ENCODE peak calls at places on chromosomes 7 and 10, in ten cellular contexts. M is thyroid gland, A is MM.1S, X is left lung, L is esophagus squamous epithelium, V is esophagus muscularis mucosa, Z is fibroblast of lung, B is Karpas-422, S is prostate gland, C is suprapubic skin. J is an unnamed sample.

GRCh38 chr10:117107280-117107679 is 30.8 kb downstream of the VAX1 start:
- DNase-seq in Z (no peak), M (no peak), L (no peak), A (no peak), C (no peak), X (no peak), S (no peak), B (no peak), V (no peak), J (no peak)

GRCh38 chr10:71131508-71132088 is 80.8 kb upstream of the UNC5B start:
- DNase-seq in L (no peak), S (no peak), B (no peak), X (no peak), A (no peak), M (no peak), C (peak; percentile 24), V (peak; percentile 80), Z (no peak), J (no peak)

GRCh38 chr7:1939434-1940401 is 269.6 kb downstream of the ELFN1 start:
- DNase-seq in V (no peak), A (no peak), C (no peak), L (no peak), Z (no peak), X (peak; percentile 82), B (peak; percentile 42), S (no peak), M (no peak), J (no peak)

GRCh38 chr7:29779017-29779416 is 27.3 kb upstream of the WIPF3 start:
- DNase-seq in V (no peak), X (no peak), L (no peak), A (no peak), Z (no peak), B (no peak), C (no peak), S (no peak), M (no peak), J (no peak)

GRCh38 chr7:51601461-51601860 is 284.9 kb upstream of the COBL start:
- DNase-seq in S (no peak), C (no peak), M (no peak), X (no peak), Z (no peak), B (no peak), V (no peak), L (no peak), A (no peak), J (no peak)

GRCh38 chr10:114513397-114513796 is 109.1 kb upstream of the AFAP1L2 start:
- DNase-seq in Z (no peak), X (no peak), B (no peak), L (no peak), S (no peak), M (no peak), A (no peak), C (no peak), V (no peak), J (no peak)

GRCh38 chr10:86389441-86390193 is 23.0 kb upstream of the GRID1 start:
- DNase-seq in Z (no peak), M (peak; percentile 51), L (no peak), B (no peak), X (peak; percentile 84), S (no peak), C (no peak), A (peak; percentile 13), V (peak; percentile 83), J (peak; percentile 57)

GRCh38 chr10:131896403-131896802 is 4.4 kb upstream of the PPP2R2D start:
- DNase-seq in A (no peak), C (no peak), B (no peak), V (no peak), S (no peak), M (no peak), Z (no peak), L (no peak), X (no peak), J (no peak)

GRCh38 chr7:45100761-45101480 is 10.6 kb downstream of the TBRG4 start:
- DNase-seq in V (no peak), S (no peak), M (no peak), Z (no peak), C (no peak), L (no peak), A (no peak), X (no peak), B (no peak), J (no peak)

GRCh38 chr7:29116361-29116760 is 30.0 kb downstream of the CPVL start:
- DNase-seq in S (no peak), M (no peak), Z (no peak), B (no peak), X (no peak), L (no peak), V (no peak), C (no peak), A (no peak), J (no peak)

GRCh38 chr7:34064511-34065158 is 159.3 kb downstream of the BMPER start:
- DNase-seq in S (peak; percentile 41), M (no peak), L (no peak), X (peak; percentile 55), C (no peak), V (no peak), A (no peak), B (no peak), Z (peak; percentile 54), J (peak; percentile 47)

GRCh38 chr10:126425051-126425450 is 36.8 kb upstream of the ADAM12 start:
- DNase-seq in B (no peak), L (no peak), M (no peak), C (no peak), V (no peak), S (no peak), Z (no peak), X (no peak), A (no peak), J (no peak)

GRCh38 chr10:67401711-67402110 is 294.3 kb downstream of the CTNNA3 start:
- DNase-seq in A (no peak), M (no peak), C (no peak), L (no peak), V (no peak), B (no peak), Z (no peak), X (no peak), S (no peak), J (no peak)

GRCh38 chr7:98086231-98086855 is 20.3 kb upstream of the LMTK2 start:
- DNase-seq in L (no peak), C (peak; percentile 81), B (no peak), X (no peak), S (peak; percentile 92), M (no peak), A (no peak), Z (no peak), V (no peak), J (no peak)

GRCh38 chr10:63711866-63712716 is 190.9 kb downstream of the REEP3 start:
- DNase-seq in C (peak; percentile 96), V (peak; percentile 96), Z (peak; percentile 98), B (no peak), L (peak; percentile 43), S (peak; percentile 99), X (peak; percentile 89), M (peak; percentile 100), A (no peak), J (peak; percentile 93)

DNA sequence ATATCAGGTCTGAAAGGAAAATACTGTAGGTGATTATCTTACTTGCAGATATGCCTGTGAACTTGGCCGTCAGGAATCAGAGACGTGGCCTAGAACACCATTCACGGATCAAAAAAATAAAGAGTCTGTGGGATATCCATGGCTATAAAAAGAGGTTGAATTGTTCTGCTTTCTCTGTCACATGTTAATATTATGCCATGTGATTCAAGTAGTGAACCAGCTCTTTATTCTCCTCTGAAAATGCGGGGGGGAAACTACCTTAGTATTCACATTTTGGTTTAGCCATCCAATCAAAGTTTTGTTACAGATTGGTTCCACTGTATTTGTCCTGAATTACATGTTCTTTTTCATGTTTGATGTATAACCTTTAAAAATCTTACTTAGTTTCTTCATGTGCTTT is 120.5 kb downstream of the CCNY start:
- DNase-seq in X (no peak), C (no peak), V (no peak), M (no peak), Z (no peak), A (no peak), L (no peak), B (no peak), S (no peak), J (no peak)
- H3K4me1 ChIP-seq in X (peaks cover 57% of the 10 kb centered on the region), C (peaks cover 45% of the 10 kb centered on the region), V (peaks cover 72% of the 10 kb centered on the region), M (peaks cover 30% of the 10 kb centered on the region), Z (peaks cover 10% of the 10 kb centered on the region), A (peaks cover 2% of the 10 kb centered on the region), L (peaks cover 65% of the 10 kb centered on the region), B (no peaks in the 10 kb centered on the region), S (no peaks in the 10 kb centered on the region), J (peaks cover 10% of the 10 kb centered on the region)

DNA sequence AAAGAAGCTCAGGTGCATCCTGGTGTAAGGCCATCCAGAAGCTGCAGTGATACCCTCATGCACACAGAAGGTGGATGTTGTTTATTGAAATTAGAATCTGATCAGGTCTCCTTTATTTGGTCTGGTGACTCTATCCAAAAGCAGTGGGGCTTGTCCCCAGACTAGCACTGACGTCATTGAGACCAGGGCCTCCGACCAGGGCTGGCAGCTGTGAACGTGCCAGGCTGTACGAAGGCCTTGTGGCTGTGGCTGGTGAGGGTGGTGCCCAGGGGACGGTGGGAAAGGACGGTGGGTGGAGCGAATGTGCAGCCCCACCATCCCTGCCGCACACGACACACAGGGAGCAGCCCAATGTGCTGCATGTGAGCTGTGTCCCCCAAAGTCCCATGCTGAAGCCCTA is 160.0 kb downstream of the ADARB2 start:
- DNase-seq in B (no peak), X (peak; percentile 54), A (no peak), S (no peak), L (no peak), M (no peak), C (no peak), Z (no peak), V (no peak), J (no peak)
- H3K4me1 ChIP-seq in B (peaks cover 43% of the 10 kb centered on the region), X (no peaks in the 10 kb centered on the region), A (no peaks in the 10 kb centered on the region), S (no peaks in the 10 kb centered on the region), L (no peaks in the 10 kb centered on the region), M (no peaks in the 10 kb centered on the region), C (no peaks in the 10 kb centered on the region), Z (no peaks in the 10 kb centered on the region), V (no peaks in the 10 kb centered on the region), J (no peaks in the 10 kb centered on the region)

DNA sequence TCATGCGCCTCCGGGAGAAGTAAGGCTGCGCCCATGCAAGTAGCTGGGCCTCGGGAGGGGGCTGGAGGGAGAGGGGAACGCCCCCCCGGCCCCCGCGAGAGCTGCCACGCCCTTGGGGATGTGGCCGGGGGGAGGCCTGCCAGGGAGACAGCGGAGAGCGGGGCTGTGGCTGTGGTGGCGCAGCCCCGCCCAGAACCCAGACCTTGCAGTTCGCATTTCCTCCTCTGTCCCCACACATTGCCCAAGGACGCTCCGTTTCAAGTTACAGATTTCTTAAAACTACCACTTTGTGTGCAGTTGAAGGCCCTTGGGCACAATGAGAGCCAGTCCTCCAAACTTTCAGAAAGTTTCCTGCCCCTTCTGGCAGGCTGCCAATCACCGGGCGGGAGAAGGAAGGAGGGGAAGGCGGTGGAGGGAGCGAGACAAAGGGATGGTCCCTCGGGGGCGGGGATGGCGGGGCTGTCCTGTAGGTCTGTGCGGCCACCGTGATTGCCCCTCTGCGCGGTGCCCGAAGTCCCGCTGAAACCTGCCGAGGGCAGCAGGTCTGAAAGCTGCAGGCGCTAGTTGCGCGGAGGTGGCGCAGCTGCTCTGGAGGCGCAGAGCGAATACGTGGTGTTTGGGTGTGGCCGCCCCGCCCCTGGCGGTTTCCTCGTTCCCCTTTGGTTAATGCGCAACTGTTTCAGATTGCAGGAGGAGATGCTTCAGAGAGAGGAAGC is 2.1 kb downstream of the VIM start:
- DNase-seq in X (peak; percentile 97), M (peak; percentile 86), S (peak; percentile 74), Z (peak; percentile 84), L (peak; percentile 58), A (peak; percentile 93), C (peak; percentile 92), B (peak; percentile 95), V (peak; percentile 95), J (peak; percentile 70)
- H3K4me1 ChIP-seq in X (peaks cover 72% of the 10 kb centered on the region), M (peaks cover 53% of the 10 kb centered on the region), S (no peaks in the 10 kb centered on the region), Z (peaks cover 19% of the 10 kb centered on the region), L (peaks cover 93% of the 10 kb centered on the region), A (peaks cover 24% of the 10 kb centered on the region), C (peaks cover 63% of the 10 kb centered on the region), B (peaks cover 35% of the 10 kb centered on the region), V (peaks cover 44% of the 10 kb centered on the region), J (peaks cover 11% of the 10 kb centered on the region)

GRCh38 chr10:5810235-5810634 is 3.0 kb downstream of the GDI2 start:
- DNase-seq in L (no peak), Z (no peak), V (no peak), X (no peak), A (no peak), M (no peak), B (peak; percentile 62), C (no peak), S (no peak), J (no peak)
- H3K4me1 ChIP-seq in L (peaks cover 78% of the 10 kb centered on the region), Z (no peaks in the 10 kb centered on the region), V (peaks cover 50% of the 10 kb centered on the region), X (peaks cover 83% of the 10 kb centered on the region), A (peaks cover 28% of the 10 kb centered on the region), M (peaks cover 36% of the 10 kb centered on the region), B (peaks cover 65% of the 10 kb centered on the region), C (peaks cover 60% of the 10 kb centered on the region), S (peaks cover 5% of the 10 kb centered on the region), J (peaks cover 4% of the 10 kb centered on the region)